ENCODE peak calls at places on chromosomes 7 and 10, in four cellular contexts. S is tibial artery; X is left ventricle myocardium superior; M is stimulated activated CD4-positive, alpha-beta T cell treated with anti-CD3 and anti-CD28 coated beads, Interleukin-1b, Interleukin-23, amount 100 ng/mL, for 24 hours. R is an unnamed sample.

GRCh38 chr10:3106908-3107425 is 39.6 kb downstream of the PFKP start:
- DNase-seq in M (no peak), X (no peak), S (no peak), R (no peak)

GRCh38 chr7:18144171-18144570 is 116.5 kb upstream of the PRPS1L1 start:
- DNase-seq in M (no peak), S (no peak), X (no peak), R (no peak)

GRCh38 chr7:77281780-77282478 is 82.3 kb upstream of the FGL2 start:
- DNase-seq in X (peak), S (peak), M (no peak), R (peak)

GRCh38 chr10:123241391-123242141 is 87.4 kb downstream of the BUB3 start:
- DNase-seq in S (no peak), M (no peak), X (no peak), R (no peak)

GRCh38 chr10:49005270-49005669 is 65.6 kb upstream of the LRRC18 start:
- DNase-seq in S (peak), X (no peak), M (no peak), R (no peak)

GRCh38 chr7:149635561-149636329 is 137.6 kb downstream of the ZNF467 start:
- DNase-seq in X (no peak), M (no peak), S (no peak), R (no peak)

GRCh38 chr10:101770331-101771215 is 5.3 kb downstream of the FGF8 start:
- DNase-seq in S (no peak), M (no peak), X (no peak), R (no peak)

GRCh38 chr10:14659626-14660196 is 115.0 kb downstream of the FAM107B start:
- DNase-seq in X (peak), M (no peak), S (no peak), R (peak)

GRCh38 chr10:125868372-125868975 is 12.6 kb downstream of the DHX32 start:
- DNase-seq in S (no peak), M (no peak), X (no peak), R (no peak)

GRCh38 chr10:10796774-10797415 is 220.8 kb upstream of the CELF2 start:
- DNase-seq in S (no peak), X (no peak), M (no peak), R (no peak)

GRCh38 chr10:1050555-1050954 is 1.6 kb upstream of the IDI1 start:
- DNase-seq in M (no peak), X (no peak), S (no peak), R (no peak)

GRCh38 chr10:71357792-71358265 is 38.8 kb downstream of the SLC29A3 start:
- DNase-seq in M (no peak), X (no peak), S (no peak), R (no peak)

GRCh38 chr10:86001521-86001920 is 365.1 kb downstream of the GRID1 start:
- DNase-seq in X (no peak), M (no peak), S (no peak), R (no peak)

GRCh38 chr10:93849605-93850004 is 44.2 kb upstream of the SLC35G1 start:
- DNase-seq in X (no peak), S (no peak), M (no peak), R (no peak)

GRCh38 chr10:98885380-98885779 is 350.3 kb downstream of the HPSE2 start:
- DNase-seq in X (no peak), M (no peak), S (no peak), R (no peak)

GRCh38 chr10:18976681-18977251 is 71.8 kb upstream of the MALRD1 start:
- DNase-seq in X (no peak), S (no peak), M (no peak), R (no peak)

GRCh38 chr10:78953124-78954008 is 115.4 kb upstream of the ZMIZ1 start:
- DNase-seq in S (no peak), M (no peak), X (peak), R (peak)

GRCh38 chr7:140656548-140657515 is 15.9 kb upstream of the ADCK2 start:
- DNase-seq in M (no peak), X (no peak), S (peak), R (no peak)

GRCh38 chr10:43396928-43397624 is 11.9 kb downstream of the HNRNPF start:
- DNase-seq in S (peak), X (peak), M (peak), R (peak)

GRCh38 chr10:94308866-94309265 is 53.9 kb downstream of the NOC3L start:
- DNase-seq in S (no peak), X (no peak), M (no peak), R (no peak)

GRCh38 chr10:4812952-4813351 is 13.1 kb upstream of the AKR1E2 start:
- DNase-seq in S (no peak), M (no peak), X (no peak), R (no peak)

GRCh38 chr10:82564353-82565218 is 689.6 kb downstream of the NRG3 start:
- DNase-seq in X (no peak), S (no peak), M (no peak), R (no peak)

GRCh38 chr10:124685251-124685650 is 58.9 kb downstream of the FAM53B start:
- DNase-seq in M (no peak), S (peak), X (peak), R (peak)

GRCh38 chr10:21166557-21167287 is 269.6 kb upstream of the NEBL start:
- DNase-seq in X (no peak), M (no peak), S (no peak), R (no peak)

GRCh38 chr10:88228130-88228529 is 355.0 kb downstream of the RNLS start:
- DNase-seq in X (no peak), S (no peak), M (no peak), R (no peak)

GRCh38 chr10:103888113-103888841 is 29.7 kb downstream of the STN1 start:
- DNase-seq in M (no peak), S (peak), X (peak), R (peak)

GRCh38 chr7:31735991-31736982 is 49.3 kb downstream of the PPP1R17 start:
- DNase-seq in X (peak), S (peak), M (no peak), R (peak)

GRCh38 chr10:27679996-27680395 is 65.6 kb downstream of the MKX start:
- DNase-seq in S (no peak), M (no peak), X (no peak), R (no peak)

GRCh38 chr7:137851361-137851945 is 4.7 kb upstream of the DGKI start:
- DNase-seq in S (no peak), M (no peak), X (no peak), R (no peak)

R was measured in Right ventricle myocardium superior.